ENCODE peak calls at places on chromosomes 4 and X, in nine cellular contexts. J, Z, Y, S, O, V, U, Q and B are unnamed samples.

GRCh38 chr4:37844204-37844603 is 17.7 kb downstream of the PGM2 start:
- DNase-seq in Q (no peak), V (no peak), U (no peak), Y (no peak), Z (no peak), O (no peak), J (no peak), S (no peak), B (no peak)

GRCh38 chr4:140071806-140072205 is 82.2 kb downstream of the MAML3 start:
- DNase-seq in Z (no peak), V (no peak), U (no peak), J (peak), O (no peak), Q (no peak), Y (no peak), S (no peak), B (no peak)

GRCh38 chr4:179664628-179665027 is 2222.4 kb upstream of the AGA start:
- DNase-seq in J (no peak), Q (no peak), O (no peak), S (no peak), V (no peak), U (peak), Z (no peak), Y (no peak), B (no peak)

GRCh38 chrX:37809970-37810369 is 30.1 kb downstream of the CYBB start:
- DNase-seq in U (no peak), Y (no peak), O (no peak), V (no peak), S (no peak), J (no peak), Q (no peak), Z (no peak), B (no peak)

GRCh38 chrX:9569875-9570274 is 105.0 kb downstream of the TBL1X start:
- DNase-seq in U (no peak), S (no peak), Q (no peak), Y (no peak), V (no peak), J (no peak), Z (no peak), O (no peak), B (no peak)

GRCh38 chr4:183989471-183989870 is 84.4 kb downstream of the STOX2 start:
- DNase-seq in Y (no peak), U (no peak), Z (no peak), O (no peak), J (no peak), S (no peak), V (no peak), Q (no peak), B (no peak)

GRCh38 chr4:8741513-8742226 is 130.0 kb downstream of the HMX1 start:
- DNase-seq in Q (no peak), O (peak), J (no peak), U (peak), Y (peak), Z (no peak), S (no peak), V (no peak), B (peak)

GRCh38 chr4:139675651-139676050 is 10.0 kb downstream of the MGST2 start:
- DNase-seq in Z (peak), S (no peak), O (no peak), Q (no peak), U (no peak), J (no peak), V (no peak), Y (no peak), B (no peak)

GRCh38 chrX:106752101-106752678 is 25.7 kb downstream of the RNF128 start:
- DNase-seq in Y (no peak), J (no peak), S (no peak), V (no peak), Q (no peak), Z (no peak), U (no peak), O (no peak), B (no peak)

GRCh38 chrX:10797493-10797892 is 177.1 kb upstream of the MID1 start:
- DNase-seq in U (no peak), Y (no peak), Z (no peak), S (no peak), O (no peak), Q (no peak), V (peak), J (no peak), B (no peak)

DNA sequence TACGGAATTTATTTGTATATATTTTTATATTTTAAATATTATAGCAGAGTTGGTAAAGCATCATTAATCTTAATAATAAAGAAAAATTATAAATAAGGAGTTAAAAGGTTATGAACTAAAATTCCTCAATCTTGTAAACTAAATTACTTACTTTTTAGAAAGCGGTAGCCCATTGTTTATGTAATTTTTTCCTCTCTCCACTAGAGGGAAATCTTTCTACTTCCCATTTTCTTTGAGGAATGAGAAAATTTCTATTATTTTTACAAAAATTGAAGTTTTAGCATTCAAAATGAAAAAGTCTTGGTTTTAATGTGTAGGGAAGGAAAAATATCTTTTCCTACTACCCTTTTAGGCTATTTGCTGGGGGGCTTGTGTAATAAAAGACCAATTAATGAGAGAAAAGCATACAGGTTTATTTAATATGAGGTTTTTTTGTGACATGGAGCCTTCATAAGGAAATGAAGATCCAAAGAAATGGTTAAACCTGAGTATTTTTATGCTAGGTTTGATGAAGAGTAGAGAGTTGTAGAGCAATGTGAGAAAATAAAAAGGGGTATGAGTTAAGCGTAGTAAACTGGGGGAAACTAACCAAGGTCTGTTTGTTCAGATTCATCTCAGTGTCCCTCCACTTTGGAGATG is 68.7 kb upstream of the ADAD1 start:
- DNase-seq in S (no peak), J (no peak), U (no peak), Y (no peak), Z (peak), Q (no peak), V (no peak), O (no peak), B (no peak)
- TF ChIP-seq CTCF in S (no peak), J (no peak), U (peak), Y (peak), Z (no peak), Q (peak), V (peak), O (no peak), B (no peak)

GRCh38 chrX:17860811-17861495 is at the start of gene RAI2:
- DNase-seq in U (peak), Q (no peak), O (peak), S (peak), J (no peak), Y (peak), V (no peak), Z (no peak), B (peak)
- TF ChIP-seq POLR2A in U (no peak), Q (no peak), O (no peak), S (no peak), J (no peak), Y (no peak), V (no peak), Z (no peak), B (no peak)

DNA sequence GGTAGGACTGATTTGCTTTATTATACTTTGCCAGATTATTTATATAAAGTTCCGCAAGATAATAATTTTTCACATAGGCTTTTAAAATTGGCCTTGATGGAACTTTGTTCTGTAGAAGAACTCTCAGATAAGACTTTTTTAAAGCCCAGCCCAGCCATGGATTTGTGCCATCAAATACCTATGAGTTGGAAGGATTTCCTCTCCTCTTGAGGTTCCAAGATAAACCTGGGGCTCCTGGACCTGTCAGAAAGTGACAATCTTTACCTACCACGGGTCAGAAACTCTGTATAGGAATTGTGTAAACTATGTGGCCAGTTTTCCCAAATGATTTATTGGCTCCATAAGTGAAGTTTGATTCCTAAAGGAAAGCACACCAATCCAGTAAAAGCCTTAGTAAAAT is 271.9 kb upstream of the GRID2 start:
- DNase-seq in U (no peak), Y (no peak), V (no peak), O (no peak), Z (no peak), J (no peak), S (no peak), Q (no peak), B (peak)
- TF ChIP-seq POLR2AphosphoS5 in U (no peak), Y (no peak), V (no peak), O (no peak), Z (no peak), J (no peak), S (no peak), Q (no peak), B (no peak)

GRCh38 chr4:103075894-103076776 is at the start of gene SLC9B2:
- DNase-seq in O (peak), J (no peak), Q (peak), V (peak), Y (peak), S (peak), Z (peak), U (peak), B (peak)
- TF ChIP-seq CTCF in O (no peak), J (no peak), Q (no peak), V (no peak), Y (no peak), S (no peak), Z (no peak), U (no peak), B (no peak)

GRCh38 chr4:88592600-88593448 is 544 bp downstream of the HERC3 start:
- DNase-seq in Z (peak), Q (peak), O (peak), V (peak), J (peak), U (peak), S (peak), Y (peak), B (peak)

GRCh38 chr4:88587285-88587684 is 5.0 kb upstream of the HERC3 start:
- DNase-seq in V (no peak), U (no peak), J (no peak), O (no peak), Y (no peak), S (no peak), Q (no peak), Z (no peak), B (no peak)

GRCh38 chr4:88597970-88598369 is 5.7 kb downstream of the HERC3 start:
- DNase-seq in S (no peak), U (no peak), O (no peak), Z (no peak), J (no peak), Y (no peak), Q (no peak), V (no peak), B (no peak)

DNA sequence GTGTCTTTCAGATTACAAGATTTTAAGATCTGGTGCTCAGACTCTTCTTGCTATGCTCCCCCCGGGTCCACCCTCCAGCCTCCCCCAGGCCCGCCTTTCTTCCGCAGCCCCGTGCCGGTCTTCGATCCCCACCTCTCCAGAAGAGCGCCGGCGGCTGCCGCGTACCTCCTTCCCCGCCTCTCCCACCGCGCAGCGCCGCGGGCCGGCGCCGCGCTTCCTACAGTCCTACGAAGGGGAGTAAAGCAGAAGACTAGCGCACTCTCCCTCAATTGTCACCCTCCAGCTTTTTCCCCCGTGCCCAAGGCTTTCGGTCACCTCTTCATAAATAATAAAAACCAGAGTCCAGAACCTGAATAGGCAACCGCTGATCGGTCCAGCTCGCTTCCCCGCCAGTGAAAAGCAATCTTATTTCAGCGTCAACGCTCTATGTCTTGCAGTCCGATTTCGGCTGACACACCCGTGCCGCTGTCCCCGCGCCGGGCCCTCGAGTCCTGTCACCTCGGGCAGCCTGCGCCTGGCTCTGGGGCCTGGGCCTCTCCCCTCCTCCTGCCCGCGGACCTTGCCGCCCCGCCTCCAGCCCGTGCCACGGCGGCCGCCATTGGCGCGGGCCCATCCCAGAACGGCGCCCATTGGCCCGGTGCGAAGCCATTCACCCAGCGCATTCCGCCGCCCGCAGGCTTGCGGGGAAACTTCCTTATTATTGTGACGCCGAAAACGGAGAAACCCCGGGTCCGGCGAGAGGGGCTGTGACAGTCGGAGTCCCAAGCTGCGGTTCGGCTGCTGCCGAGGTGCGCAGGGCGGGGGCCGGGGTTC is at the start of gene HERC3:
- DNase-seq in S (peak), O (peak), Y (peak), Q (peak), J (peak), U (peak), Z (peak), V (peak), B (peak)
- TF ChIP-seq POLR2A in S (peak), O (peak), Y (peak), Q (peak), J (peak), U (peak), Z (no peak), V (no peak), B (no peak)

DNA sequence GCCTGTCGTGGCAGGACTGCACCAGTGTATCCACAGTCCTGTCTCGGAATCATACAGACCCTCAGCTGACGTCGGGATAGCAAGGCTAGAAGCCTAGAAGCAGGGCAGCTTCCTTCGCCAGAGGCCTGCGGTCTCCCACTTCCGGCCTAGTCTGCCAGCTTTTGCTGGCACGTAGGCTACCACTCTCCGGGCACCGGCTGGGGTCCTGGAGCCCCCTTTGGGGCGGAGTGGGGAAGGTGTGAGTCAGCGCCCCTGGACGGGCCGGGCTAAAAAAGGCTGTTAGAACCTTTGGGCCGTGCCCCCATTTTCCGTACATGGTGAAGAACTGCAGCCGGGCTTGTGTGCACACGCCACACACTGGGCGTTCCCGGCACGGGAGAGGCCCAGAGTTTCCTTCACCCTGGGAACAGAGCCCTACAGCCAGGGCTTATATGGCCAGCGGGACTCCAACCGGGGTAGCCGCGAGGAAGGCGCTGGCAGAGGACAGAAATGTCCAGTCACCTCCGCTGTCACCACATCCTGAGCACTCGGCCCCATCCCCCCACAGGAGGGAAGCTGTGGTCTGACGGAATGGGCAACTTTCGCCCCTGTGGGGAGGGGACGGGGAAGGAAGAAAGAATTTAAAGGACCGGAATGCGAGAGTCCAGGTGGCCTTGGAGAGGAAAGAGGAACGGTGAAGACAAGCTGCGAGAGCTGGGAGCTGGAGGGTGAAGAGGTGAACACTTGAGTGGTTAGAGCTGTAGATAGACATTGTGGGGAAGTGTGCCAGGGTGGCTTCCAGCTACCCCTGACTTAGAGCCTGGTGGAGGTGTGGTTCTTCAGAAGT is 4.6 kb downstream of the MAGIX start:
- DNase-seq in Y (peak), V (peak), J (peak), Z (no peak), U (peak), S (peak), O (peak), Q (no peak), B (peak)
- TF ChIP-seq POLR2AphosphoS5 in Y (peak), V (peak), J (no peak), Z (no peak), U (peak), S (peak), O (peak), Q (peak), B (peak)

GRCh38 chr4:19786616-19787015 is 465.1 kb upstream of the SLIT2 start:
- DNase-seq in O (no peak), S (no peak), J (no peak), Z (no peak), V (no peak), U (no peak), Q (no peak), Y (no peak), B (no peak)

GRCh38 chr4:19791422-19792113 is 460.1 kb upstream of the SLIT2 start:
- DNase-seq in O (no peak), V (peak), J (no peak), Y (no peak), Q (no peak), Z (no peak), U (no peak), S (no peak), B (no peak)
- TF ChIP-seq CTCF in O (no peak), V (peak), J (no peak), Y (no peak), Q (no peak), Z (no peak), U (no peak), S (no peak), B (no peak)